ENCODE peak calls at places on chromosome 18, in four cellular contexts. Q is GM23248, J is IMR-90, S is endothelial cell of umbilical vein. P is an unnamed sample.

GRCh38 chr18:32158108-32158624 is 31.7 kb upstream of the MEP1B start:
- DNase-seq in Q (peak; percentile 90), J (peak; percentile 89), S (peak; percentile 83), P (peak; percentile 87)

GRCh38 chr18:21129586-21130216 is 18.1 kb upstream of the ROCK1 start:
- DNase-seq in Q (peak; percentile 85), J (peak; percentile 83), S (no peak), P (peak; percentile 88)

GRCh38 chr18:56391933-56392590 is 246.3 kb downstream of the TXNL1 start:
- DNase-seq in Q (no peak), J (no peak), S (no peak), P (no peak)

GRCh38 chr18:9952633-9953416 is 39.0 kb downstream of the VAPA start:
- DNase-seq in Q (peak; percentile 50), J (no peak), S (no peak), P (peak; percentile 59)

GRCh38 chr18:70840649-70841048 is 551.8 kb downstream of the SOCS6 start:
- DNase-seq in Q (no peak), J (no peak), S (no peak), P (no peak)

GRCh38 chr18:42048150-42048549 is 93.1 kb downstream of the PIK3C3 start:
- DNase-seq in Q (peak; percentile 96), J (peak; percentile 93), S (peak; percentile 76), P (peak; percentile 80)

GRCh38 chr18:34938102-34938501 is 103.1 kb upstream of the MAPRE2 start:
- DNase-seq in Q (no peak), J (no peak), S (no peak), P (no peak)

GRCh38 chr18:78865771-78866310 is 113.8 kb upstream of the SALL3 start:
- DNase-seq in Q (no peak), J (no peak), S (no peak), P (no peak)

GRCh38 chr18:78675231-78675630 is 304.4 kb upstream of the SALL3 start:
- DNase-seq in Q (no peak), J (no peak), S (no peak), P (no peak)

GRCh38 chr18:66377291-66377690 is 226.6 kb downstream of the CDH19 start:
- DNase-seq in Q (no peak), J (no peak), S (no peak), P (no peak)

GRCh38 chr18:21489119-21489750 is 111.3 kb downstream of the ESCO1 start:
- DNase-seq in Q (peak; percentile 67), J (peak; percentile 66), S (peak; percentile 58), P (peak; percentile 93)

GRCh38 chr18:25298853-25299274 is 53.1 kb downstream of the ZNF521 start:
- DNase-seq in Q (peak; percentile 94), J (peak; percentile 99), S (peak; percentile 98), P (peak; percentile 72)

GRCh38 chr18:33567705-33568104 is 10.3 kb upstream of the ASXL3 start:
- DNase-seq in Q (no peak), J (no peak), S (no peak), P (no peak)

GRCh38 chr18:2102022-2102421 is 469.3 kb downstream of the METTL4 start:
- DNase-seq in Q (no peak), J (no peak), S (no peak), P (no peak)

GRCh38 chr18:39173022-39173421 is 1607.4 kb upstream of the CELF4 start:
- DNase-seq in Q (no peak), J (no peak), S (no peak), P (no peak)

GRCh38 chr18:68714356-68714706 is 577 bp downstream of the TMX3 start:
- DNase-seq in Q (no peak), J (no peak), S (peak; percentile 55), P (no peak)

GRCh38 chr18:45456076-45457066 is 158.9 kb upstream of the SLC14A2 start:
- DNase-seq in Q (peak; percentile 7), J (no peak), S (no peak), P (no peak)

GRCh38 chr18:42233908-42234307 is 278.9 kb downstream of the PIK3C3 start:
- DNase-seq in Q (no peak), J (no peak), S (no peak), P (no peak)

GRCh38 chr18:25453556-25454269 is 101.7 kb upstream of the ZNF521 start:
- DNase-seq in Q (peak; percentile 80), J (peak; percentile 79), S (no peak), P (no peak)

GRCh38 chr18:79106084-79106483 is 36.9 kb downstream of the ATP9B start:
- DNase-seq in Q (no peak), J (no peak), S (no peak), P (no peak)

GRCh38 chr18:58542426-58543159 is 86.3 kb downstream of the ALPK2 start:
- DNase-seq in Q (peak; percentile 30), J (no peak), S (no peak), P (no peak)
- H3K4me2 ChIP-seq in Q (peak overlapping the region; percentile 25), J (no peak overlapping the region), S (no peak overlapping the region), P (peak overlapping the region; percentile 46)

GRCh38 chr18:23575309-23575651 is 11.0 kb downstream of the NPC1 start:
- DNase-seq in Q (no peak), J (no peak), S (no peak), P (no peak)

GRCh38 chr18:23578891-23579653 is 7.2 kb downstream of the NPC1 start:
- DNase-seq in Q (peak; percentile 71), J (peak; percentile 49), S (no peak), P (peak; percentile 84)

GRCh38 chr18:23580677-23581367 is 5.5 kb downstream of the NPC1 start:
- DNase-seq in Q (peak; percentile 89), J (peak; percentile 94), S (no peak), P (peak; percentile 94)

GRCh38 chr18:23574611-23575308 is 11.5 kb downstream of the NPC1 start:
- DNase-seq in Q (no peak), J (no peak), S (no peak), P (no peak)

GRCh38 chr18:23578067-23578705 is 8.1 kb downstream of the NPC1 start:
- DNase-seq in Q (no peak), J (no peak), S (no peak), P (peak; percentile 45)
- H3K4me1 ChIP-seq in Q (peaks cover 51% of the 10 kb centered on the region), J (peaks cover 10% of the 10 kb centered on the region), S (peaks cover 12% of the 10 kb centered on the region), P (peaks cover 54% of the 10 kb centered on the region)

GRCh38 chr18:55355220-55355619 is 232.8 kb downstream of the TCF4 start:
- DNase-seq in Q (no peak), J (no peak), S (no peak), P (no peak)

GRCh38 chr18:55353806-55354205 is 234.2 kb downstream of the TCF4 start:
- DNase-seq in Q (peak; percentile 24), J (no peak), S (no peak), P (no peak)

GRCh38 chr18:55354795-55355194 is 233.2 kb downstream of the TCF4 start:
- DNase-seq in Q (peak; percentile 31), J (peak; percentile 66), S (no peak), P (no peak)

GRCh38 chr18:55351980-55352714 is 235.8 kb downstream of the TCF4 start:
- DNase-seq in Q (no peak), J (peak; percentile 16), S (no peak), P (no peak)

GRCh38 chr18:55353391-55353790 is 234.6 kb downstream of the TCF4 start:
- DNase-seq in Q (no peak), J (no peak), S (no peak), P (no peak)
- H3K27ac ChIP-seq in Q (no peak overlapping the region), J (no peak overlapping the region), S (no peak overlapping the region), P (no peak overlapping the region)

DNA sequence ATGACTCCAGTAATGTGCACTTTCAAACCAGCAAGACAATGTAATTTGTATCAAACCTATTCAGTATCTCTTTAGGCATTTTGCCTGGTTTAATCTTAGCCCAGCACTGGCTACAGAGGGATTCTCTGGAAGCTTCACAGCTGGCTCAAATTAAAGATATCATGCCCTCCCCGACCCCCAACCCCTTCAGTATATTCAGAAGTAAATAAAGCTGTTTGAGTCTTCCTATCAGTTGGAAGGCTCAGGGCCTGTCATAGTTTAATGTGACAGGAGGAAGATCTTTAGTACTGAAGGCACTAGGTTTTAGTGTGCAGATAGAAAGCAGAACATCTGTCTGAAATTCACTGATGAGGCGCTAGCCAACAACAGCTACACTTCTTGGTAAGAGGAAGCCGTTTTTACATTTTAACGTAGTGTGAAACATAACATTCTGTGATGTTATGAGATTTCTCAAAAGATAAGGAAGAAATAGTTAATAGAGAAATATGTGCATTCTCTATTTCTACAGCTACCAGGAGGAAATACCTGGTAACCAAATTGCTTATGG is 969.1 kb upstream of the CDH2 start:
- DNase-seq in Q (no peak), J (no peak), S (no peak), P (no peak)
- H3K4me2 ChIP-seq in Q (no peak overlapping the region), J (no peak overlapping the region), S (no peak overlapping the region), P (no peak overlapping the region)

GRCh38 chr18:48740846-48741485 is 202.1 kb downstream of the CTIF start:
- DNase-seq in Q (no peak), J (no peak), S (no peak), P (no peak)

GRCh38 chr18:48736861-48737260 is 198.0 kb downstream of the CTIF start:
- DNase-seq in Q (no peak), J (no peak), S (no peak), P (peak; percentile 30)

GRCh38 chr18:48741866-48742265 is 203.0 kb downstream of the CTIF start:
- DNase-seq in Q (no peak), J (no peak), S (no peak), P (peak; percentile 67)

GRCh38 chr18:48740068-48740440 is 201.2 kb downstream of the CTIF start:
- DNase-seq in Q (no peak), J (no peak), S (no peak), P (peak; percentile 81)

DNA sequence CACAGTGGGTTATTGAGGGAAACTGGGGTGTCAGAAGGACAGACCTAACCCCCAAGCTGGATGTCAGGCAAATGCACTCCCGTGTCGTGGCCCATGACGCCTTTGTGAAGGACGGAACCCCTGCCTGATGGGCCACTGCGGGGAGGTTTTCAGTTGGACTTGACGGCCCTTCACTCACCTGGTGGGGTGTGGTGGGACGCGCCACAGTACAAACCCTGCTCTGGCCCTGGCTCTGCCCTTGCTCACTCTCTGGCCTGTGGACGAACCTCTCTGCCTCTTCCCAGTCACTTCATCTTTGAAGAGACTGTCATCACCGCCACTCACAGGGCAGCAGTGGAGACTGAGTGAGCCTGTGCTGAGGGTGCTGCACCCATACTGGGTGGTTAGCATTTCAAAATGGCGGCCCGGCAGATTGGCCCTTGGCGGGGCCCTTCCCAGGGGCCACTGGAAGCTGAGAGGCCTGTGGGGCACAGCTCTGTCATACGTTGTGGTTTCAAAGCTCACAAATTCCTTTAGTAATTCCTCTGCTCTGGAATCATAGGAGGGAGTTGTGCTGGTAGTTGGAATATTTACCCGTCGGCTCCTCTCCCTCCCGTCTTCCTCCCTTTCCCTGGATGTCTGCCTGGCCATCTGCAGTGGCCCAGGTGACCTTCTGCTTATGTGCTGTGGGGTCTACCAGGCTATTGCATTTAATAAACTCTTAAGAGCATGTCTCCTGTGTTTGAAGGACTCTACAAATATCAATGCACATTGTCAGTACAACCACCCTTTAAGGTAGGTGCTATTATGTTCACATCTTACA is 200.6 kb downstream of the CTIF start:
- DNase-seq in Q (no peak), J (no peak), S (no peak), P (peak; percentile 52)
- H3K4me1 ChIP-seq in Q (peaks cover 41% of the 10 kb centered on the region), J (peaks cover 32% of the 10 kb centered on the region), S (peaks cover 10% of the 10 kb centered on the region), P (peaks cover 83% of the 10 kb centered on the region)